ENCODE peak calls at places on chromosomes 1 and 21, in six cellular contexts. D is body of pancreas, O is NCI-H1417, J is COLO829, T is GM18507, P is RWPE1. W is an unnamed sample.

GRCh38 chr1:167171286-167171929 is 49.3 kb upstream of the POU2F1 start:
- DNase-seq in D (no peak), J (no peak), P (no peak), O (no peak), T (no peak), W (no peak)

GRCh38 chr1:177567393-177567792 is 396.6 kb downstream of the BRINP2 start:
- DNase-seq in O (peak; percentile 49), J (no peak), P (peak; percentile 27), D (no peak), T (no peak), W (no peak)

GRCh38 chr1:24929091-24929875 is 793 bp downstream of the RUNX3 start:
- DNase-seq in J (no peak), P (no peak), D (no peak), T (no peak), O (peak; percentile 50), W (no peak)

GRCh38 chr1:39692152-39693064 is 1.2 kb upstream of the HPCAL4 start:
- DNase-seq in J (no peak), T (no peak), O (no peak), P (no peak), D (peak; percentile 13), W (no peak)

GRCh38 chr1:153488731-153489130 is 28.3 kb upstream of the S100A7 start:
- DNase-seq in D (peak; percentile 3), O (no peak), T (no peak), J (no peak), P (no peak), W (no peak)

GRCh38 chr1:160605205-160605604 is 25.9 kb upstream of the CD84 start:
- DNase-seq in P (no peak), D (no peak), J (no peak), O (no peak), T (no peak), W (no peak)

GRCh38 chr21:45154511-45155508 is 80.4 kb downstream of the ADARB1 start:
- DNase-seq in P (no peak), D (no peak), J (peak; percentile 89), T (no peak), O (no peak), W (peak; percentile 10)

GRCh38 chr1:247407180-247407616 is 8.8 kb upstream of the NLRP3 start:
- DNase-seq in J (no peak), D (peak; percentile 63), P (no peak), O (no peak), T (peak; percentile 54), W (no peak)

GRCh38 chr1:188889166-188889565 is 1588.5 kb downstream of the BRINP3 start:
- DNase-seq in J (no peak), P (no peak), D (no peak), O (no peak), T (no peak), W (no peak)

GRCh38 chr1:109773900-109774485 is 10.3 kb upstream of the EPS8L3 start:
- DNase-seq in T (no peak), O (no peak), P (no peak), J (no peak), D (no peak), W (no peak)

GRCh38 chr1:183106746-183107145 is 79.3 kb upstream of the LAMC2 start:
- DNase-seq in O (no peak), T (no peak), D (no peak), J (no peak), P (no peak), W (no peak)

GRCh38 chr1:33966346-33967141 is 102.7 kb downstream of the HMGB4 start:
- DNase-seq in P (no peak), O (peak; percentile 70), D (peak; percentile 66), T (no peak), J (no peak), W (no peak)

GRCh38 chr1:81453345-81453703 is 347.4 kb upstream of the ADGRL2 start:
- DNase-seq in P (no peak), T (no peak), J (no peak), O (no peak), D (no peak), W (no peak)

GRCh38 chr1:1290238-1290731 is 10.0 kb downstream of the SCNN1D start:
- DNase-seq in T (peak; percentile 67), O (peak; percentile 36), J (peak; percentile 36), D (peak; percentile 74), P (no peak), W (peak; percentile 56)

GRCh38 chr21:21806711-21807597 is 808.7 kb downstream of the NCAM2 start:
- DNase-seq in T (no peak), J (peak; percentile 47), D (no peak), O (no peak), P (no peak), W (no peak)

GRCh38 chr21:33132054-33132453 is 62.1 kb downstream of the OLIG1 start:
- DNase-seq in D (no peak), J (no peak), O (no peak), T (no peak), P (no peak), W (no peak)

GRCh38 chr1:84253041-84253440 is 48.5 kb upstream of the SAMD13 start:
- DNase-seq in P (no peak), D (no peak), O (no peak), J (no peak), T (no peak), W (no peak)

GRCh38 chr1:6137758-6138157 is 42.4 kb downstream of the CHD5 start:
- DNase-seq in P (no peak), J (no peak), T (no peak), D (no peak), O (no peak), W (no peak)

GRCh38 chr1:51222136-51222787 is 13.8 kb upstream of the RNF11 start:
- DNase-seq in D (no peak), O (no peak), P (no peak), T (no peak), J (no peak), W (no peak)

GRCh38 chr1:41418868-41419583 is 57.8 kb downstream of the FOXO6 start:
- DNase-seq in T (no peak), J (no peak), O (no peak), P (peak; percentile 95), D (peak; percentile 83), W (peak; percentile 79)

GRCh38 chr1:85451236-85451830 is 13.6 kb downstream of the DDAH1 start:
- DNase-seq in P (peak; percentile 31), T (no peak), J (no peak), D (no peak), O (no peak), W (no peak)

GRCh38 chr1:94105957-94106529 is 14.9 kb downstream of the ABCA4 start:
- DNase-seq in P (no peak), D (no peak), J (no peak), T (no peak), O (no peak), W (no peak)

GRCh38 chr1:205774277-205775014 is 836 bp downstream of the RAB29 start:
- DNase-seq in P (no peak), D (no peak), J (no peak), T (no peak), O (no peak), W (no peak)

GRCh38 chr1:35555601-35556477 is 1.4 kb downstream of the KIAA0319L start:
- DNase-seq in P (peak; percentile 80), T (no peak), D (peak; percentile 64), O (peak; percentile 19), J (no peak), W (no peak)

GRCh38 chr1:204130178-204130577 is 21.7 kb downstream of the ETNK2 start:
- DNase-seq in D (peak; percentile 98), T (no peak), O (no peak), J (no peak), P (no peak), W (no peak)

GRCh38 chr1:20318971-20319370 is 28.3 kb downstream of the VWA5B1 start:
- DNase-seq in P (no peak), D (no peak), J (no peak), O (no peak), T (no peak), W (no peak)